ENCODE peak calls at places on chromosomes 11 and 22, in six cellular contexts. One of them, this sample, is unnamed.

GRCh38 chr11:44709966-44710365 is 16.8 kb upstream of the TSPAN18 start:
- DNase-seq in GM12891: no peak
- DNase-seq in D341Med: no peak
- DNase-seq in hypothalamus: no peak
- DNase-seq in MM.1S: no peak
- DNase-seq in transverse colon: no peak
- DNase-seq in this sample: no peak

GRCh38 chr22:26517429-26517828 is 5.2 kb upstream of the TFIP11 start:
- DNase-seq in GM12891: no peak
- DNase-seq in D341Med: no peak
- DNase-seq in hypothalamus: no peak
- DNase-seq in MM.1S: no peak
- DNase-seq in transverse colon: no peak
- DNase-seq in this sample: no peak

GRCh38 chr11:82759649-82760048 is 26.0 kb upstream of the FAM181B start:
- DNase-seq in GM12891: no peak
- DNase-seq in D341Med: no peak
- DNase-seq in hypothalamus: no peak
- DNase-seq in MM.1S: no peak
- DNase-seq in transverse colon: no peak
- DNase-seq in this sample: no peak

GRCh38 chr11:75760710-75761493 is 7.7 kb upstream of the DGAT2 start:
- DNase-seq in GM12891: no peak
- DNase-seq in D341Med: no peak
- DNase-seq in hypothalamus: no peak
- DNase-seq in MM.1S: no peak
- DNase-seq in transverse colon: no peak
- DNase-seq in this sample: no peak

GRCh38 chr22:40955516-40955915 is 4.3 kb downstream of the RBX1 start:
- DNase-seq in GM12891: no peak
- DNase-seq in D341Med: no peak
- DNase-seq in hypothalamus: no peak
- DNase-seq in MM.1S: no peak
- DNase-seq in transverse colon: no peak
- DNase-seq in this sample: no peak

GRCh38 chr11:94007426-94007825 is 13.7 kb upstream of the HEPHL1 start:
- DNase-seq in GM12891: no peak
- DNase-seq in D341Med: no peak
- DNase-seq in hypothalamus: no peak
- DNase-seq in MM.1S: no peak
- DNase-seq in transverse colon: no peak
- DNase-seq in this sample: no peak

GRCh38 chr11:109772846-109773400 is 320.3 kb upstream of the ZC3H12C start:
- DNase-seq in GM12891: no peak
- DNase-seq in D341Med: no peak
- DNase-seq in hypothalamus: no peak
- DNase-seq in MM.1S: no peak
- DNase-seq in transverse colon: no peak
- DNase-seq in this sample: no peak

GRCh38 chr11:96827164-96827563 is 437.4 kb downstream of the JRKL start:
- DNase-seq in GM12891: no peak
- DNase-seq in D341Med: peak
- DNase-seq in hypothalamus: no peak
- DNase-seq in MM.1S: no peak
- DNase-seq in transverse colon: no peak
- DNase-seq in this sample: no peak

GRCh38 chr22:24416095-24416494 is 11.3 kb upstream of the ADORA2A start:
- DNase-seq in GM12891: no peak
- DNase-seq in D341Med: no peak
- DNase-seq in hypothalamus: no peak
- DNase-seq in MM.1S: no peak
- DNase-seq in transverse colon: no peak
- DNase-seq in this sample: no peak

GRCh38 chr11:11308249-11308648 is 44.8 kb downstream of the CSNK2A3 start:
- DNase-seq in GM12891: no peak
- DNase-seq in D341Med: no peak
- DNase-seq in hypothalamus: no peak
- DNase-seq in MM.1S: no peak
- DNase-seq in transverse colon: no peak
- DNase-seq in this sample: no peak

GRCh38 chr22:50704510-50705218 is 32.0 kb downstream of the SHANK3 start:
- DNase-seq in GM12891: no peak
- DNase-seq in D341Med: no peak
- DNase-seq in hypothalamus: no peak
- DNase-seq in MM.1S: no peak
- DNase-seq in transverse colon: no peak
- DNase-seq in this sample: no peak

GRCh38 chr22:31089101-31090100 is 8.3 kb downstream of the SMTN start:
- DNase-seq in GM12891: peak
- DNase-seq in D341Med: peak
- DNase-seq in hypothalamus: peak
- DNase-seq in MM.1S: peak
- DNase-seq in transverse colon: peak
- DNase-seq in this sample: no peak

GRCh38 chr11:12900496-12900895 is 108.6 kb upstream of the RASSF10 start:
- DNase-seq in GM12891: no peak
- DNase-seq in D341Med: no peak
- DNase-seq in hypothalamus: no peak
- DNase-seq in MM.1S: no peak
- DNase-seq in transverse colon: no peak
- DNase-seq in this sample: no peak

GRCh38 chr11:69377029-69377952 is 83.3 kb downstream of the MYEOV start:
- DNase-seq in GM12891: no peak
- DNase-seq in D341Med: no peak
- DNase-seq in hypothalamus: no peak
- DNase-seq in MM.1S: no peak
- DNase-seq in transverse colon: no peak
- DNase-seq in this sample: no peak

GRCh38 chr22:31136711-31137110 is 3.6 kb downstream of the PLA2G3 start:
- DNase-seq in GM12891: no peak
- DNase-seq in D341Med: no peak
- DNase-seq in hypothalamus: no peak
- DNase-seq in MM.1S: no peak
- DNase-seq in transverse colon: no peak
- DNase-seq in this sample: no peak

GRCh38 chr11:122178795-122179194 is 62.8 kb upstream of the BLID start:
- DNase-seq in GM12891: no peak
- DNase-seq in D341Med: no peak
- DNase-seq in hypothalamus: no peak
- DNase-seq in MM.1S: no peak
- DNase-seq in transverse colon: no peak
- DNase-seq in this sample: no peak

GRCh38 chr11:64007160-64007628 is 21.0 kb downstream of the OTUB1 start:
- DNase-seq in GM12891: no peak
- DNase-seq in D341Med: peak
- DNase-seq in hypothalamus: no peak
- DNase-seq in MM.1S: no peak
- DNase-seq in transverse colon: no peak
- DNase-seq in this sample: no peak

GRCh38 chr11:86548278-86548917 is 124.0 kb downstream of the ME3 start:
- DNase-seq in GM12891: no peak
- DNase-seq in D341Med: no peak
- DNase-seq in hypothalamus: no peak
- DNase-seq in MM.1S: no peak
- DNase-seq in transverse colon: no peak
- DNase-seq in this sample: no peak